ENCODE peak calls at places on chromosome 18, in five cellular contexts. G is tibial artery, U is right lobe of liver, A is Panc1, X is colonic mucosa. B is an unnamed sample. For H3K9me3, the result is how much of the 10 kb centered on the place peaks cover.

GRCh38 chr18:3402962-3403585 is 46.9 kb upstream of the TGIF1 start:
- DNase-seq in A (no peak), G (no peak), X (no peak), U (no peak), B (no peak)

GRCh38 chr18:26771524-26771923 is 94.0 kb downstream of the AQP4 start:
- DNase-seq in G (no peak), U (peak), A (peak), X (no peak), B (no peak)

GRCh38 chr18:21763846-21764646 is 23.5 kb downstream of the MIB1 start:
- DNase-seq in G (no peak), A (no peak), X (no peak), U (no peak), B (no peak)

GRCh38 chr18:5106730-5107129 is 90.3 kb downstream of the AKAIN1 start:
- DNase-seq in X (no peak), U (no peak), G (no peak), A (no peak), B (no peak)

GRCh38 chr18:55841314-55841713 is 253.3 kb upstream of the TCF4 start:
- DNase-seq in X (no peak), U (no peak), A (no peak), G (no peak), B (no peak)

GRCh38 chr18:63788447-63789096 is 13.4 kb downstream of the SERPINB7 start:
- DNase-seq in X (no peak), U (no peak), A (peak), G (no peak), B (peak)

GRCh38 chr18:22324191-22325131 is 93.3 kb downstream of the CTAGE1 start:
- DNase-seq in G (peak), A (no peak), U (no peak), X (no peak), B (no peak)

GRCh38 chr18:77054606-77055428 is 77.8 kb downstream of the MBP start:
- DNase-seq in U (peak), A (peak), G (peak), X (peak), B (peak)

GRCh38 chr18:5424903-5425302 is 118.9 kb downstream of the EPB41L3 start:
- DNase-seq in G (no peak), X (no peak), U (no peak), A (no peak), B (no peak)

GRCh38 chr18:68742206-68742605 is 27.3 kb upstream of the TMX3 start:
- DNase-seq in A (no peak), X (no peak), G (no peak), U (no peak), B (no peak)

GRCh38 chr18:702957-703659 is 9.3 kb downstream of the ENOSF1 start:
- DNase-seq in A (peak), U (peak), X (peak), G (no peak), B (peak)

GRCh38 chr18:77208969-77209368 is 40.7 kb upstream of the GALR1 start:
- DNase-seq in U (no peak), A (no peak), X (no peak), G (peak), B (no peak)

GRCh38 chr18:48213791-48214190 is 195.4 kb downstream of the ZBTB7C start:
- DNase-seq in X (peak), U (no peak), A (no peak), G (no peak), B (no peak)

DNA sequence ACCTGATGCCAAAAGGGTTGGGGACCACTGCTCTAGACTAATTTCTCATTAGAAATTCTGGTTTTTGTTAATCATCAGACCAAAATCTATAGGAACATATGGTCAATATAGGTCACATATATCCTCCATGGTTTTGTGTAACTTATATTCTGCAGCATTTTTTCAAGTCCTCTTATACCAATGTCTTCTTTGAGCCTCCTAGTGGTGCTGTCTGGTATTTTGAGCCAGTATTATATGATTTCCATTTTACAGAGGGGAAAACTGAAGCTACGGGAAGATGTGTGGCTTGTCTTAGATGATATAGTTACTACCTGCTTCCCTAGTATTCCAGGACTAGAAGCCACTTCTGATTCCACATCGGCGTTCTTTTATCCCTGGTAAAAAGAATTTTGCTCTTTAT is 13.8 kb downstream of the MAPK4 start:
- DNase-seq in A (no peak), U (no peak), X (no peak), G (no peak), B (no peak)
- TF ChIP-seq CTCF in A (no peak), U (peak), X (no peak), G (no peak), B (no peak)

DNA sequence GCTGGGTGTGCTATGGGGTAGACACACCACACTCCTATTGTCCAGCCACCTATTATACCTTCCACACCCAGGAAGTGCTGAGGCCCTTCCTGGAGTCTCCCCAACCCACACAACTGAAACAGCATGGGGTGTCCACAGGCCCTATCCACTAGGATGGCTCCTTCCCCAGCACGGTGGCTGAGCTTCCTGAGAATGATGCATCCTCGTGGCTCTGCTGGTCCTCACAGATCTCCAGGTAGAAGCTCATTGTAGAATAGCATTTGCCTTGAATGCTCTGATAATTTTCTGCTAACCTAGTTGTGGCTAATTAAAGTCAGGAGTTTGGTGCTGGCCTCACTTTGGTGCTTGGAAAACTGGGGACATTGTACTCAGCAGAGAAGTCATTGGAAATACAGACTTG is 182.6 kb downstream of the ANKRD30B start:
- DNase-seq in A (no peak), U (no peak), X (peak), G (no peak), B (no peak)
- H3K9me3 ChIP-seq in A (under half), U (under half), X (under half), G (under half), B (half or more)

GRCh38 chr18:41783065-41783818 is 171.8 kb upstream of the PIK3C3 start:
- DNase-seq in U (no peak), A (no peak), G (no peak), X (no peak), B (no peak)
- H3K27ac ChIP-seq in U (no peak), A (no peak), G (no peak), X (no peak), B (no peak)

GRCh38 chr18:75884728-75885127 is 457.2 kb upstream of the SMIM21 start:
- DNase-seq in G (no peak), A (no peak), U (no peak), X (no peak), B (no peak)
- TF ChIP-seq CTCF in G (no peak), A (peak), U (no peak), X (no peak), B (no peak)

GRCh38 chr18:50207722-50208121 is 12.8 kb upstream of the MYO5B start:
- DNase-seq in G (no peak), U (no peak), A (no peak), X (no peak), B (no peak)
- H3K9me3 ChIP-seq in G (under half), U (under half), A (under half), X (under half), B (under half)

DNA sequence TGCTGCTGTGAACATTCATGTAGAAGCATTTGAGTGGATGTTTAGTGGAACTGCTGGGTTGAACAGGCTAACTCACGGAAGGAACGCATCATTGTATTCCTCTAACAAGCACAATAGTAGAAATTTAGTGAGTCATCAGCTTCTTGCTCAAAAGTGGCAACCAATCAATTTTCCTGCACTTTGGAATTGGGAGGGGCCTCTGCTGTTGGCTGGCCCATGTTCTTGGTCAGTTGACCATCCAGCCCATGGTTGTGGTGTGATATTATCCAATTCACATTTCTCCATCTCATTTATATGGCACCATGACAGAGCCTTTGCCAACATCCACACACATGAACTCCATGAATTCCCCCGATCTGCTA is 95.0 kb downstream of the TNFRSF11A start:
- DNase-seq in A (no peak), G (no peak), X (peak), U (peak), B (no peak)
- H3K27ac ChIP-seq in A (peak), G (peak), X (peak), U (no peak), B (no peak)

DNA sequence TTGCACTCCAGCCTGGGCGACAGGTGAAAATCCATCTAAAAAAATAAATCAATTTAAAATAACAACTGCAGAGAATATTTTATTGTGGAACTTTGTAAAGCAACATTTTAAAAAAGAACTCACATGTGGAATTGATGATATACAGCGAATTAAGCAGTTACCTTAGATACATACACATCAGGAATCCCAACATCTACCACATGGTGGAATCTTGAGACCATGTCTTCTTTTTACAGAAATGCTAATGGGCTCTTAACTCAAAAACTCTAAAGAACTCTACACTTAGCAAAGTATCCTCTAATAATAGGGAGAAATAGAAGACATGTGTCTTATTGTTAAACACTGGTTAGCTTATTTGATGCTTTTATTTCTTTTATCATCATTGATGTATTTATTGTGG is 373.6 kb downstream of the CDH7 start:
- DNase-seq in X (no peak), G (no peak), U (no peak), A (no peak), B (no peak)
- TF ChIP-seq CTCF in X (no peak), G (no peak), U (no peak), A (no peak), B (no peak)

GRCh38 chr18:44033144-44033543 is 647.5 kb upstream of the SETBP1 start:
- DNase-seq in G (no peak), X (no peak), U (no peak), A (no peak), B (no peak)

GRCh38 chr18:44039216-44039615 is 641.5 kb upstream of the SETBP1 start:
- DNase-seq in U (no peak), G (no peak), A (no peak), X (no peak), B (no peak)

GRCh38 chr18:44039826-44040225 is 640.9 kb upstream of the SETBP1 start:
- DNase-seq in U (no peak), A (no peak), G (no peak), X (no peak), B (no peak)

GRCh38 chr18:44035554-44035953 is 645.1 kb upstream of the SETBP1 start:
- DNase-seq in G (no peak), X (no peak), U (no peak), A (no peak), B (no peak)

DNA sequence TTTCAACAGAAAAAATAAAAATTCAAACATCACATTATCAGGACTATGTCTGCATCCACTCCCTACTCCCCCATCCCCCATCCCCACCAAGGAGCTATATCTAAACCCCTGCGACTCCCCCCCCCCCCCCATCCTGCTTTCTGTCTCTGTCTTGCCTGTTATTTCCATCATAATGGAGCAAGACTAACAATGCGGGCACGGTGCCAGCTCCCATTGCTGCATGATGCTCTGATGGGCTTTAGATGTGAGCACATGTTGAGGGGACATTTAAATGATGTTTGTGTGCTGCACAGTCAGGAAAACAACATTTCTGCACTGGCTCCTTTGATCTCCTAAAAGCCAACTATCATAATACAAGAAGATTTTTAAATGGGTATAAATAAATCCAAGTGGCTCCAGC is 644.2 kb upstream of the SETBP1 start:
- DNase-seq in U (no peak), X (no peak), A (no peak), G (no peak), B (no peak)
- H3K9me3 ChIP-seq in U (under half), X (under half), A (under half), G (under half), B (under half)

GRCh38 chr18:80115035-80115434 is 6.0 kb downstream of the ADNP2 start:
- DNase-seq in X (no peak), A (no peak), U (no peak), G (no peak), B (no peak)

GRCh38 chr18:80120932-80121331 is 11.9 kb downstream of the ADNP2 start:
- DNase-seq in A (no peak), X (no peak), G (no peak), U (no peak), B (no peak)

GRCh38 chr18:80124131-80124530 is 15.1 kb downstream of the ADNP2 start:
- DNase-seq in G (no peak), X (no peak), U (no peak), A (no peak), B (no peak)

GRCh38 chr18:80119111-80119510 is 10.0 kb downstream of the ADNP2 start:
- DNase-seq in U (no peak), G (no peak), A (no peak), X (no peak), B (no peak)
- H3K27ac ChIP-seq in U (no peak), G (no peak), A (no peak), X (no peak), B (no peak)